ENCODE peak calls at places on chromosomes 3 and 15, in eight cellular contexts. One of them, this sample, is unnamed.

GRCh38 chr15:59153466-59153865 is 48.5 kb downstream of the CCNB2 start:
- DNase-seq in nephron progenitor cell: no peak
- DNase-seq in H9: no peak
- DNase-seq in progenitor cell of endocrine pancreas: no peak
- DNase-seq in AG09309: no peak
- DNase-seq in bronchial epithelial cell: no peak
- DNase-seq in PC-3: no peak
- DNase-seq in SK-N-SH: no peak
- DNase-seq in this sample: no peak

GRCh38 chr3:134697830-134698699 is 47.2 kb upstream of the KY start:
- DNase-seq in nephron progenitor cell: no peak
- DNase-seq in H9: no peak
- DNase-seq in progenitor cell of endocrine pancreas: no peak
- DNase-seq in AG09309: no peak
- DNase-seq in bronchial epithelial cell: no peak
- DNase-seq in PC-3: no peak
- DNase-seq in SK-N-SH: no peak
- DNase-seq in this sample: no peak

GRCh38 chr15:64490598-64491259 is 30.4 kb downstream of the ZNF609 start:
- DNase-seq in nephron progenitor cell: no peak
- DNase-seq in H9: no peak
- DNase-seq in progenitor cell of endocrine pancreas: no peak
- DNase-seq in AG09309: no peak
- DNase-seq in bronchial epithelial cell: no peak
- DNase-seq in PC-3: no peak
- DNase-seq in SK-N-SH: no peak
- DNase-seq in this sample: no peak

GRCh38 chr3:102332205-102332604 is 102.6 kb upstream of the ZPLD1 start:
- DNase-seq in nephron progenitor cell: no peak
- DNase-seq in H9: no peak
- DNase-seq in progenitor cell of endocrine pancreas: no peak
- DNase-seq in AG09309: no peak
- DNase-seq in bronchial epithelial cell: peak
- DNase-seq in PC-3: peak
- DNase-seq in SK-N-SH: no peak
- DNase-seq in this sample: no peak

GRCh38 chr3:140203510-140203909 is 268.5 kb downstream of the CLSTN2 start:
- DNase-seq in nephron progenitor cell: no peak
- DNase-seq in H9: no peak
- DNase-seq in progenitor cell of endocrine pancreas: no peak
- DNase-seq in AG09309: no peak
- DNase-seq in bronchial epithelial cell: no peak
- DNase-seq in PC-3: no peak
- DNase-seq in SK-N-SH: no peak
- DNase-seq in this sample: no peak

GRCh38 chr3:53123953-53124352 is 6.3 kb downstream of the RFT1 start:
- DNase-seq in nephron progenitor cell: no peak
- DNase-seq in H9: no peak
- DNase-seq in progenitor cell of endocrine pancreas: no peak
- DNase-seq in AG09309: no peak
- DNase-seq in bronchial epithelial cell: no peak
- DNase-seq in PC-3: no peak
- DNase-seq in SK-N-SH: no peak
- DNase-seq in this sample: no peak

GRCh38 chr15:36748743-36749142 is 169.3 kb downstream of the CDIN1 start:
- DNase-seq in nephron progenitor cell: peak
- DNase-seq in H9: no peak
- DNase-seq in progenitor cell of endocrine pancreas: no peak
- DNase-seq in AG09309: no peak
- DNase-seq in bronchial epithelial cell: no peak
- DNase-seq in PC-3: no peak
- DNase-seq in SK-N-SH: no peak
- DNase-seq in this sample: no peak

GRCh38 chr3:11805716-11806115 is 41.0 kb downstream of the TAMM41 start:
- DNase-seq in nephron progenitor cell: no peak
- DNase-seq in H9: no peak
- DNase-seq in progenitor cell of endocrine pancreas: no peak
- DNase-seq in AG09309: no peak
- DNase-seq in bronchial epithelial cell: no peak
- DNase-seq in PC-3: no peak
- DNase-seq in SK-N-SH: no peak
- DNase-seq in this sample: no peak

GRCh38 chr15:98667521-98668179 is 19.3 kb downstream of the IGF1R start:
- DNase-seq in nephron progenitor cell: no peak
- DNase-seq in H9: peak
- DNase-seq in progenitor cell of endocrine pancreas: no peak
- DNase-seq in AG09309: no peak
- DNase-seq in bronchial epithelial cell: peak
- DNase-seq in PC-3: no peak
- DNase-seq in SK-N-SH: no peak
- DNase-seq in this sample: no peak

GRCh38 chr15:99732711-99733267 is 448 bp downstream of the LYSMD4 start:
- DNase-seq in nephron progenitor cell: peak
- DNase-seq in H9: no peak
- DNase-seq in progenitor cell of endocrine pancreas: peak
- DNase-seq in AG09309: no peak
- DNase-seq in bronchial epithelial cell: no peak
- DNase-seq in PC-3: peak
- DNase-seq in SK-N-SH: peak
- DNase-seq in this sample: peak

GRCh38 chr15:39627456-39628130 is 46.7 kb downstream of the THBS1 start:
- DNase-seq in nephron progenitor cell: no peak
- DNase-seq in H9: no peak
- DNase-seq in progenitor cell of endocrine pancreas: no peak
- DNase-seq in AG09309: no peak
- DNase-seq in bronchial epithelial cell: no peak
- DNase-seq in PC-3: no peak
- DNase-seq in SK-N-SH: no peak
- DNase-seq in this sample: no peak

GRCh38 chr3:28900301-28900700 is 380.6 kb upstream of the RBMS3 start:
- DNase-seq in nephron progenitor cell: no peak
- DNase-seq in H9: no peak
- DNase-seq in progenitor cell of endocrine pancreas: no peak
- DNase-seq in AG09309: no peak
- DNase-seq in bronchial epithelial cell: no peak
- DNase-seq in PC-3: no peak
- DNase-seq in SK-N-SH: no peak
- DNase-seq in this sample: no peak

GRCh38 chr15:99536422-99537033 is 29.3 kb upstream of the MEF2A start:
- DNase-seq in nephron progenitor cell: no peak
- DNase-seq in H9: no peak
- DNase-seq in progenitor cell of endocrine pancreas: no peak
- DNase-seq in AG09309: no peak
- DNase-seq in bronchial epithelial cell: peak
- DNase-seq in PC-3: peak
- DNase-seq in SK-N-SH: no peak
- DNase-seq in this sample: no peak

GRCh38 chr3:46110701-46111493 is 83.6 kb upstream of the XCR1 start:
- DNase-seq in nephron progenitor cell: no peak
- DNase-seq in H9: no peak
- DNase-seq in progenitor cell of endocrine pancreas: no peak
- DNase-seq in AG09309: peak
- DNase-seq in bronchial epithelial cell: peak
- DNase-seq in PC-3: peak
- DNase-seq in SK-N-SH: no peak
- DNase-seq in this sample: peak

GRCh38 chr15:48642795-48643194 is 2.7 kb downstream of the FBN1 start:
- DNase-seq in nephron progenitor cell: no peak
- DNase-seq in H9: no peak
- DNase-seq in progenitor cell of endocrine pancreas: no peak
- DNase-seq in AG09309: no peak
- DNase-seq in bronchial epithelial cell: no peak
- DNase-seq in PC-3: no peak
- DNase-seq in SK-N-SH: no peak
- DNase-seq in this sample: no peak

GRCh38 chr3:9067352-9067975 is 104.2 kb upstream of the RAD18 start:
- DNase-seq in nephron progenitor cell: peak
- DNase-seq in H9: peak
- DNase-seq in progenitor cell of endocrine pancreas: no peak
- DNase-seq in AG09309: peak
- DNase-seq in bronchial epithelial cell: peak
- DNase-seq in PC-3: peak
- DNase-seq in SK-N-SH: peak
- DNase-seq in this sample: no peak

GRCh38 chr3:169453256-169454059 is 210.1 kb downstream of the MECOM start:
- DNase-seq in nephron progenitor cell: no peak
- DNase-seq in H9: no peak
- DNase-seq in progenitor cell of endocrine pancreas: no peak
- DNase-seq in AG09309: no peak
- DNase-seq in bronchial epithelial cell: no peak
- DNase-seq in PC-3: peak
- DNase-seq in SK-N-SH: peak
- DNase-seq in this sample: no peak

GRCh38 chr3:192772495-192772894 is 45.2 kb upstream of the FGF12 start:
- DNase-seq in nephron progenitor cell: peak
- DNase-seq in H9: peak
- DNase-seq in progenitor cell of endocrine pancreas: no peak
- DNase-seq in AG09309: peak
- DNase-seq in bronchial epithelial cell: peak
- DNase-seq in PC-3: peak
- DNase-seq in SK-N-SH: peak
- DNase-seq in this sample: no peak
- TF ChIP-seq CTCF in nephron progenitor cell: peak
- TF ChIP-seq CTCF in H9: peak
- TF ChIP-seq CTCF in progenitor cell of endocrine pancreas: peak
- TF ChIP-seq CTCF in AG09309: peak
- TF ChIP-seq CTCF in bronchial epithelial cell: peak
- TF ChIP-seq CTCF in PC-3: peak
- TF ChIP-seq CTCF in SK-N-SH: peak
- TF ChIP-seq CTCF in this sample: no peak

GRCh38 chr15:42508263-42508690 is 12.8 kb downstream of the SNAP23 start:
- DNase-seq in nephron progenitor cell: no peak
- DNase-seq in H9: no peak
- DNase-seq in progenitor cell of endocrine pancreas: no peak
- DNase-seq in AG09309: no peak
- DNase-seq in bronchial epithelial cell: no peak
- DNase-seq in PC-3: no peak
- DNase-seq in SK-N-SH: no peak
- DNase-seq in this sample: no peak
- TF ChIP-seq CTCF in nephron progenitor cell: no peak
- TF ChIP-seq CTCF in H9: no peak
- TF ChIP-seq CTCF in progenitor cell of endocrine pancreas: no peak
- TF ChIP-seq CTCF in AG09309: no peak
- TF ChIP-seq CTCF in bronchial epithelial cell: no peak
- TF ChIP-seq CTCF in PC-3: no peak
- TF ChIP-seq CTCF in SK-N-SH: no peak
- TF ChIP-seq CTCF in this sample: no peak

GRCh38 chr3:66985336-66985920 is 12.7 kb upstream of the KBTBD8 start:
- DNase-seq in nephron progenitor cell: no peak
- DNase-seq in H9: no peak
- DNase-seq in progenitor cell of endocrine pancreas: no peak
- DNase-seq in AG09309: no peak
- DNase-seq in bronchial epithelial cell: no peak
- DNase-seq in PC-3: no peak
- DNase-seq in SK-N-SH: no peak
- DNase-seq in this sample: no peak

GRCh38 chr3:66986406-66986805 is 11.7 kb upstream of the KBTBD8 start:
- DNase-seq in nephron progenitor cell: no peak
- DNase-seq in H9: no peak
- DNase-seq in progenitor cell of endocrine pancreas: no peak
- DNase-seq in AG09309: no peak
- DNase-seq in bronchial epithelial cell: no peak
- DNase-seq in PC-3: no peak
- DNase-seq in SK-N-SH: no peak
- DNase-seq in this sample: no peak

DNA sequence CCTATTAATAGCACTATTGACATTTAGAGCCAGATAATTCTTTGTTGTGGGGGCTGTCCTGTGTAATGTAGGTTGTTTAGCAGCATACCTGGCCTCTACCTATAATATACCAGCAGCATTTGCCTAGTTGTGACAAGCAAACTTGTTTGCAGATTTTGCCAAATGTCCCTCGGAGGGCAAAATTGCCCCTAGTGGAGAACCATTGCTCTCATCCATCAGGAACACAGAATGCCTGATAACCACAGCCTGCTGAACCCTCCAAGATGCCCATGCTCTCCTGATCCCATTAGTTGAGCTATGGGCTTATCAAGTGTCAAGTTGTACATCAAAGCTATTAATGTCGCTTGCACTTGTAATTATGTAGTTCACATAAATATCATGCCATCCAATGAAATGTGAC is 15.0 kb upstream of the KBTBD8 start:
- DNase-seq in nephron progenitor cell: no peak
- DNase-seq in H9: no peak
- DNase-seq in progenitor cell of endocrine pancreas: no peak
- DNase-seq in AG09309: no peak
- DNase-seq in bronchial epithelial cell: no peak
- DNase-seq in PC-3: no peak
- DNase-seq in SK-N-SH: no peak
- DNase-seq in this sample: no peak
- TF ChIP-seq CTCF in nephron progenitor cell: no peak
- TF ChIP-seq CTCF in H9: peak
- TF ChIP-seq CTCF in progenitor cell of endocrine pancreas: peak
- TF ChIP-seq CTCF in AG09309: no peak
- TF ChIP-seq CTCF in bronchial epithelial cell: no peak
- TF ChIP-seq CTCF in PC-3: no peak
- TF ChIP-seq CTCF in SK-N-SH: no peak
- TF ChIP-seq CTCF in this sample: no peak

GRCh38 chr3:13027154-13027553 is 46.1 kb downstream of the IQSEC1 start:
- DNase-seq in nephron progenitor cell: no peak
- DNase-seq in H9: peak
- DNase-seq in progenitor cell of endocrine pancreas: no peak
- DNase-seq in AG09309: no peak
- DNase-seq in bronchial epithelial cell: no peak
- DNase-seq in PC-3: no peak
- DNase-seq in SK-N-SH: no peak
- DNase-seq in this sample: no peak
- TF ChIP-seq CTCF in nephron progenitor cell: peak
- TF ChIP-seq CTCF in H9: peak
- TF ChIP-seq CTCF in progenitor cell of endocrine pancreas: peak
- TF ChIP-seq CTCF in AG09309: no peak
- TF ChIP-seq CTCF in bronchial epithelial cell: no peak
- TF ChIP-seq CTCF in PC-3: no peak
- TF ChIP-seq CTCF in SK-N-SH: no peak
- TF ChIP-seq CTCF in this sample: no peak

GRCh38 chr3:17798000-17798399 is 55.6 kb upstream of the TBC1D5 start:
- DNase-seq in nephron progenitor cell: no peak
- DNase-seq in H9: peak
- DNase-seq in progenitor cell of endocrine pancreas: no peak
- DNase-seq in AG09309: no peak
- DNase-seq in bronchial epithelial cell: no peak
- DNase-seq in PC-3: no peak
- DNase-seq in SK-N-SH: no peak
- DNase-seq in this sample: no peak
- TF ChIP-seq CTCF in nephron progenitor cell: no peak
- TF ChIP-seq CTCF in H9: peak
- TF ChIP-seq CTCF in progenitor cell of endocrine pancreas: no peak
- TF ChIP-seq CTCF in AG09309: no peak
- TF ChIP-seq CTCF in bronchial epithelial cell: no peak
- TF ChIP-seq CTCF in PC-3: peak
- TF ChIP-seq CTCF in SK-N-SH: no peak
- TF ChIP-seq CTCF in this sample: no peak

This sample was measured in CD14-positive monocyte.